ENCODE peak calls at places on chromosomes 11 and 22, in four cellular contexts. L is GM23248, S is pancreas, K is heart right ventricle. P is an unnamed sample. For H3K4me1, the result is how much of the 10 kb centered on the place peaks cover.

GRCh38 chr11:47399860-47400812 is 8.3 kb upstream of the SLC39A13 start:
- DNase-seq in L (no peak), S (peak), K (no peak), P (no peak)

GRCh38 chr11:74237541-74237940 is 66.5 kb downstream of the PPME1 start:
- DNase-seq in L (no peak), S (no peak), K (no peak), P (no peak)

GRCh38 chr11:46808804-46809431 is 37.2 kb downstream of the CKAP5 start:
- DNase-seq in L (peak), S (no peak), K (no peak), P (peak)

GRCh38 chr11:88231894-88232482 is 56.7 kb upstream of the RAB38 start:
- DNase-seq in L (peak), S (no peak), K (no peak), P (peak)

GRCh38 chr22:19041403-19042074 is 80.7 kb downstream of the DGCR2 start:
- DNase-seq in L (no peak), S (no peak), K (no peak), P (no peak)

GRCh38 chr11:79383874-79384273 is 57.0 kb downstream of the TENM4 start:
- DNase-seq in L (no peak), S (no peak), K (no peak), P (no peak)

GRCh38 chr11:109016724-109017123 is 351.9 kb downstream of the DDX10 start:
- DNase-seq in L (no peak), S (no peak), K (no peak), P (no peak)

GRCh38 chr11:65558002-65558784 is at the start of gene LTBP3:
- DNase-seq in L (peak), S (peak), K (peak), P (peak)

GRCh38 chr11:2664886-2665746 is 34.7 kb downstream of the KCNQ1OT1 start:
- DNase-seq in L (no peak), S (peak), K (no peak), P (no peak)

GRCh38 chr22:23840026-23840425 is 1.2 kb upstream of the DERL3 start:
- DNase-seq in L (no peak), S (no peak), K (no peak), P (no peak)

GRCh38 chr22:23844739-23845202 is 6.0 kb upstream of the DERL3 start:
- DNase-seq in L (no peak), S (no peak), K (no peak), P (no peak)

GRCh38 chr22:23841292-23841691 is 2.5 kb upstream of the DERL3 start:
- DNase-seq in L (no peak), S (no peak), K (no peak), P (no peak)

GRCh38 chr22:23838686-23839468 is at the start of gene DERL3:
- DNase-seq in L (peak), S (peak), K (peak), P (no peak)

GRCh38 chr22:23841736-23842404 is 3.1 kb upstream of the DERL3 start:
- DNase-seq in L (no peak), S (no peak), K (no peak), P (no peak)
- H3K4me1 ChIP-seq in L (under half), S (under half), K (half or more), P (under half)

GRCh38 chr11:12868315-12869073 is 140.6 kb upstream of the RASSF10 start:
- DNase-seq in L (peak), S (no peak), K (no peak), P (no peak)
- H3K4me1 ChIP-seq in L (under half), S (under half), K (under half), P (under half)

GRCh38 chr11:43925063-43925931 is 17.1 kb upstream of the C11orf96 start:
- DNase-seq in L (no peak), S (peak), K (no peak), P (peak)

GRCh38 chr11:43923327-43924111 is 18.9 kb upstream of the C11orf96 start:
- DNase-seq in L (peak), S (no peak), K (peak), P (peak)

GRCh38 chr11:43925932-43926505 is 16.4 kb upstream of the C11orf96 start:
- DNase-seq in L (no peak), S (no peak), K (no peak), P (peak)

GRCh38 chr11:43922974-43923326 is 19.5 kb upstream of the C11orf96 start:
- DNase-seq in L (no peak), S (no peak), K (no peak), P (no peak)

GRCh38 chr11:43924112-43924855 is 18.2 kb upstream of the C11orf96 start:
- DNase-seq in L (no peak), S (no peak), K (no peak), P (no peak)
- H3K4me1 ChIP-seq in L (under half), S (under half), K (half or more), P (half or more)

GRCh38 chr22:27203276-27203660 is 545.9 kb downstream of the MIAT start:
- DNase-seq in L (no peak), S (no peak), K (no peak), P (no peak)
- H3K4me1 ChIP-seq in L (under half), S (under half), K (under half), P (under half)